ENCODE peak calls at places on chromosomes 2 and 18, in six cellular contexts. Q, O, B, G, R and D are unnamed samples.

GRCh38 chr2:213067888-213068287 is 83.5 kb downstream of the IKZF2 start:
- DNase-seq in Q (peak), O (no peak), B (no peak), G (no peak), R (no peak), D (no peak)

GRCh38 chr2:119756837-119757236 is 2.9 kb upstream of the PTPN4 start:
- DNase-seq in Q (peak), O (peak), B (no peak), G (no peak), R (no peak), D (no peak)

GRCh38 chr2:149064365-149064841 is 25.9 kb downstream of the LYPD6B start:
- DNase-seq in Q (no peak), O (no peak), B (no peak), G (no peak), R (no peak), D (no peak)

GRCh38 chr2:71684226-71685072 is 231.1 kb downstream of the DYSF start:
- DNase-seq in Q (no peak), O (no peak), B (peak), G (no peak), R (no peak), D (no peak)

GRCh38 chr2:162579986-162580385 is 236.1 kb downstream of the GCA start:
- DNase-seq in Q (peak), O (peak), B (no peak), G (no peak), R (no peak), D (peak)

GRCh38 chr2:120886534-120886961 is 150.9 kb downstream of the GLI2 start:
- DNase-seq in Q (no peak), O (no peak), B (no peak), G (no peak), R (no peak), D (no peak)

GRCh38 chr2:182715121-182715895 is 749 bp upstream of the DNAJC10 start:
- DNase-seq in Q (peak), O (peak), B (no peak), G (peak), R (no peak), D (peak)

GRCh38 chr2:174681983-174682577 is 82.2 kb downstream of the CHRNA1 start:
- DNase-seq in Q (peak), O (peak), B (no peak), G (peak), R (peak), D (peak)

GRCh38 chr18:48636436-48636835 is 97.6 kb downstream of the CTIF start:
- DNase-seq in Q (no peak), O (no peak), B (no peak), G (no peak), R (no peak), D (no peak)